ENCODE peak calls at places on chromosome 2, in six cellular contexts. T, P, U, X, A and E are unnamed samples.
A peak's percentile ranks its signal among the peaks of the same experiment; 100 is the strongest.

GRCh38 chr2:19933351-19933981 is 31.7 kb upstream of the TTC32 start:
- DNase-seq in T (no peak), P (no peak), U (peak; percentile 92), X (no peak), A (no peak), E (peak; percentile 2)

GRCh38 chr2:33484042-33484621 is 7.7 kb downstream of the RASGRP3 start:
- DNase-seq in T (no peak), P (no peak), U (no peak), X (no peak), A (no peak), E (no peak)

GRCh38 chr2:1678609-1679008 is 65.7 kb downstream of the PXDN start:
- DNase-seq in T (no peak), P (no peak), U (no peak), X (no peak), A (no peak), E (no peak)

GRCh38 chr2:120446236-120447121 is 100.5 kb downstream of the INHBB start:
- DNase-seq in T (no peak), P (no peak), U (no peak), X (no peak), A (no peak), E (no peak)

GRCh38 chr2:241859436-241860183 is 916 bp upstream of the PDCD1 start:
- DNase-seq in T (no peak), P (no peak), U (no peak), X (peak; percentile 57), A (no peak), E (no peak)

GRCh38 chr2:47360937-47361336 is 42.0 kb upstream of the MSH2 start:
- DNase-seq in T (no peak), P (no peak), U (no peak), X (no peak), A (peak; percentile 14), E (peak; percentile 96)

GRCh38 chr2:140210963-140211362 is 1430.8 kb upstream of the NXPH2 start:
- DNase-seq in T (no peak), P (no peak), U (no peak), X (no peak), A (no peak), E (no peak)

GRCh38 chr2:163248321-163249090 is 409.9 kb upstream of the KCNH7 start:
- DNase-seq in T (no peak), P (no peak), U (no peak), X (no peak), A (no peak), E (no peak)

GRCh38 chr2:24259316-24259715 is 84.5 kb downstream of the FAM228A start:
- DNase-seq in T (no peak), P (no peak), U (peak; percentile 51), X (no peak), A (no peak), E (no peak)

GRCh38 chr2:144603334-144603733 is 83.4 kb upstream of the ZEB2 start:
- DNase-seq in T (no peak), P (no peak), U (no peak), X (no peak), A (no peak), E (no peak)

GRCh38 chr2:203346624-203347023 is 18.4 kb downstream of the ABI2 start:
- DNase-seq in T (no peak), P (no peak), U (no peak), X (no peak), A (peak; percentile 72), E (no peak)

GRCh38 chr2:162090109-162090508 is 16.1 kb upstream of the DPP4 start:
- DNase-seq in T (no peak), P (no peak), U (peak; percentile 50), X (no peak), A (no peak), E (no peak)

GRCh38 chr2:126849991-126850535 is 48.6 kb upstream of the TEX51 start:
- DNase-seq in T (no peak), P (no peak), U (no peak), X (no peak), A (no peak), E (no peak)

GRCh38 chr2:227370791-227371312 is 8.3 kb downstream of the TM4SF20 start:
- DNase-seq in T (no peak), P (peak; percentile 8), U (no peak), X (no peak), A (no peak), E (no peak)

GRCh38 chr2:67846341-67847070 is 216.3 kb downstream of the C1D start:
- DNase-seq in T (peak; percentile 90), P (peak; percentile 64), U (peak; percentile 96), X (peak; percentile 85), A (peak; percentile 67), E (peak; percentile 79)

GRCh38 chr2:186696337-186696736 is 2.5 kb downstream of the FAM171B start:
- DNase-seq in T (no peak), P (no peak), U (no peak), X (no peak), A (no peak), E (no peak)

GRCh38 chr2:219126555-219126954 is 34.1 kb downstream of the NHEJ1 start:
- DNase-seq in T (peak; percentile 64), P (no peak), U (no peak), X (no peak), A (no peak), E (no peak)

GRCh38 chr2:219124379-219125110 is 36.1 kb downstream of the NHEJ1 start:
- DNase-seq in T (no peak), P (no peak), U (no peak), X (no peak), A (peak; percentile 38), E (no peak)

GRCh38 chr2:219125886-219126270 is 34.7 kb downstream of the NHEJ1 start:
- DNase-seq in T (no peak), P (no peak), U (no peak), X (no peak), A (no peak), E (no peak)

GRCh38 chr2:219123356-219124143 is 37.1 kb downstream of the NHEJ1 start:
- DNase-seq in T (no peak), P (no peak), U (no peak), X (no peak), A (no peak), E (no peak)

DNA sequence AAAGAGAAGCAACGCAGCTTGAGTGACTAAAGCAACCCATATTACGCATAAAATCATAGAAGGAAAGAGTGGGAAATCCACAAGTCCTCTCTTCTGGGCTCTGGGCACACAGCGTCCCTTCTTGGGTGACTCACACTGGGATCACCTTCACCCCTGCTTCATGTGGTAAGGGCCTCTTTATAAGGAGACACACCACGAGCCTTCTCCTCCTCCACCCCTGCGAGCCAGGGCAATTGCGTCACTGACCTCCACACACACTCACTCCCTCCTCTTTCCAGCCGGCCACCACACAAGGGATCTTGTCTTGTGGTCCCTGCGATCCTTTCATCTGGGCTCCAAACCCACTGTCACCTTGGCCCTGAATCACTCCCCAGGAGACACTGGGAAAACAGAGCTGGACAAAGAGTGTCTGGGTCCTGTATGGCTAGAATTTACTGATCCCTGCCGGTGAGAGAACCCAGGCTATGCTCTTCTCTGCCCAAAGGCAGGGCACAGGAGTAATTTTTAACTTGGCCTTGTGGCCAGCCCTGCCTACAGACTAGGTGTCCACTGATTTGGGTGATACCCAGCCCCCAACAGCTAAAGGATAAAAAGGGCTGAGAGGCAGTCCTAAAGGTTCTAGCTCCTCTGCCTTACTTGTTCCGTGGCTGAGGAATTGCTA is 35.3 kb downstream of the NHEJ1 start:
- DNase-seq in T (peak; percentile 29), P (peak; percentile 14), U (no peak), X (peak; percentile 87), A (peak; percentile 29), E (peak; percentile 89)
- TF ChIP-seq POLR2A in T (no peak), P (no peak), U (no peak), X (peak; percentile 54), A (no peak), E (no peak)

DNA sequence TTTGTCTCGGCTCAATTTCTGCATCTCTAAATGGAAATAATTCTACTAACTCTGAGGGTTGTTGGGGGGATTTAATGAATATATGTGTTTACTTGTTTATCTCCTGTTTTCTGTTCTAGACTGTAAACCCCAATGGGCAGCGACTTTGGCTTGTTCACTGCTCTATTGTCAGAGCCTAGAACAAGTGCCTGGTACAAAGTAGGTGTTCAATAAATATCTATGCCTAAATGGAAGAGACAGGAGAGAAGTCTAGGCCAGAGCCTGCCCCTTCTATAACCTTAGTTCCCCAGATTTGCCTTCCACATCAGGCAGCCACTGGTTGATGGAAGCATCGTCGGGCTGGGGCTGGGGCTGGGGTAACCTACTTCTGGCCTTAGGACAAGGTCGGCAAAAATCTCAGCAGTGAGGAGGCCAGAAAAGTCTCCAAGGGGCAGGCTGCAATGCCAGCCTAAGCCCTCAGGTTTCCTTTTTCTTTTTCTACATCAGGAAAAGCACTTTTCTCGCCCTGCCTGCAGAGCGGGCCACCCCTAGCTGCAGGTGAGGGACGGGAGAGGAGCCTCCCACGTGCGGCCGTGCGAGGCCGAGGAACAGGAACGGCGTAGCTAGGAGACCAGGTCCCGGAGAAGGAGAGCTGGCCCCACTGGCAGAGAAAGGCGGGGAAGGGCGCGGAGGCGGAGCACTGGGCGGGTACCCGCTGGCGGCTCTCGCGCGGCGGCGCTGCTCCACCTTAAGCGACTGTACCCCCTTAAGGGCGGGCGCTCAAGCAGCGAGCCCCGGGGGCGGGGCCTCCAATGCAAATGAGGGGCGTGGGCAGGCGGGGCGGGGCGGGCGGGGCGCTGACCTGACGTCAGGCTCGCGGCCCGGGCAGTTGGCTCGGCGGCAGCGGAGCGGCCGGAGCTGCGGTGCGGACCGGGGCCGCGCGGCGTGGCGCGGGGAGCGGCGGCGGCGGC is at the start of gene CNNM4:
- DNase-seq in T (peak; percentile 97), P (peak; percentile 89), U (peak; percentile 92), X (peak; percentile 98), A (peak; percentile 96), E (peak; percentile 96)
- TF ChIP-seq POLR2A in T (no peak), P (peak; percentile 84), U (peak; percentile 69), X (no peak), A (no peak), E (peak; percentile 97)

GRCh38 chr2:85796046-85796548 is 42.3 kb downstream of the ATOH8 start:
- DNase-seq in T (no peak), P (no peak), U (no peak), X (no peak), A (no peak), E (no peak)

GRCh38 chr2:85797959-85798358 is 44.2 kb downstream of the ATOH8 start:
- DNase-seq in T (no peak), P (no peak), U (peak; percentile 60), X (no peak), A (no peak), E (no peak)

GRCh38 chr2:85796549-85797262 is 42.9 kb downstream of the ATOH8 start:
- DNase-seq in T (no peak), P (no peak), U (peak; percentile 21), X (no peak), A (no peak), E (no peak)

GRCh38 chr2:85795331-85796045 is 41.7 kb downstream of the ATOH8 start:
- DNase-seq in T (no peak), P (no peak), U (no peak), X (no peak), A (no peak), E (no peak)

GRCh38 chr2:85797263-85797660 is 43.5 kb downstream of the ATOH8 start:
- DNase-seq in T (no peak), P (no peak), U (no peak), X (no peak), A (no peak), E (no peak)
- TF ChIP-seq POLR2A in T (no peak), P (no peak), U (no peak), X (no peak), A (no peak), E (no peak)

DNA sequence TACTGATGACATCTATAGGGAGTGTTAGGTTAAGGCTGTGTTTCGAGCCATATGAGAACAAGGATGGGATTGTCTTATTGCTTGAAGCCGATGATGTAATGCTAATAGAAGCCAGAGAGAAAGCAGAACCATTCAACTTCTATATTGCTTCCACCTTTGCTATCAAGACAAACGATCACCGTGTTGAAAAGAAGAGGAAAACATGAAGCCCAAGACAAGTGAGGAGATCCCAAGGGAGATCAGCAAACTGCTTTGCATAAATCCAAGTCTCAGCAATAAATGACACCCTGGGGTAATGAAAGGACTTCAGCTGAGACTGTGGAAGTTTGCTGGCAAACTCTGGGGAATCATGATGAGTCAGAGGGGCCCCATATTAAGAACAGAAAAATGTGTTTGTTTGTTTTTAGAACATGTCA is 206.2 kb downstream of the NCKAP5 start:
- DNase-seq in T (no peak), P (no peak), U (no peak), X (no peak), A (no peak), E (no peak)
- TF ChIP-seq POLR2A in T (no peak), P (no peak), U (no peak), X (no peak), A (no peak), E (no peak)